ENCODE peak calls at places on chromosome 12, in eight cellular contexts. One of them, this sample, is unnamed.
A peak's percentile ranks its signal among the peaks of the same experiment; 100 is the strongest.

GRCh38 chr12:103348935-103349334 is 146.8 kb downstream of the C12orf42 start:
- DNase-seq in fibroblast of mammary gland: no peak
- DNase-seq in aorta: no peak
- DNase-seq in nephron progenitor cell: no peak
- DNase-seq in AG09319: no peak
- DNase-seq in IMR-90: no peak
- DNase-seq in RCC 7860: no peak
- DNase-seq in HFFc6: no peak
- DNase-seq in this sample: no peak

GRCh38 chr12:132021965-132022364 is 72.2 kb downstream of the EP400 start:
- DNase-seq in fibroblast of mammary gland: no peak
- DNase-seq in aorta: no peak
- DNase-seq in nephron progenitor cell: no peak
- DNase-seq in AG09319: no peak
- DNase-seq in IMR-90: no peak
- DNase-seq in RCC 7860: no peak
- DNase-seq in HFFc6: no peak
- DNase-seq in this sample: no peak

GRCh38 chr12:89160716-89161123 is 191.6 kb downstream of the DUSP6 start:
- DNase-seq in fibroblast of mammary gland: peak; percentile 93
- DNase-seq in aorta: peak; percentile 73
- DNase-seq in nephron progenitor cell: no peak
- DNase-seq in AG09319: peak; percentile 59
- DNase-seq in IMR-90: peak; percentile 88
- DNase-seq in RCC 7860: no peak
- DNase-seq in HFFc6: peak; percentile 88
- DNase-seq in this sample: peak; percentile 63

GRCh38 chr12:108634225-108634795 is 616 bp upstream of the SELPLG start:
- DNase-seq in fibroblast of mammary gland: no peak
- DNase-seq in aorta: peak; percentile 61
- DNase-seq in nephron progenitor cell: no peak
- DNase-seq in AG09319: no peak
- DNase-seq in IMR-90: no peak
- DNase-seq in RCC 7860: no peak
- DNase-seq in HFFc6: no peak
- DNase-seq in this sample: no peak

GRCh38 chr12:116628989-116629388 is 69.8 kb downstream of the MAP1LC3B2 start:
- DNase-seq in fibroblast of mammary gland: no peak
- DNase-seq in aorta: no peak
- DNase-seq in nephron progenitor cell: no peak
- DNase-seq in AG09319: no peak
- DNase-seq in IMR-90: no peak
- DNase-seq in RCC 7860: no peak
- DNase-seq in HFFc6: no peak
- DNase-seq in this sample: no peak

GRCh38 chr12:52147367-52147972 is 44.3 kb downstream of the KRT80 start:
- DNase-seq in fibroblast of mammary gland: peak; percentile 99
- DNase-seq in aorta: peak; percentile 96
- DNase-seq in nephron progenitor cell: no peak
- DNase-seq in AG09319: peak; percentile 97
- DNase-seq in IMR-90: peak; percentile 99
- DNase-seq in RCC 7860: peak; percentile 99
- DNase-seq in HFFc6: peak; percentile 99
- DNase-seq in this sample: peak; percentile 99

GRCh38 chr12:78121969-78122610 is 291.4 kb downstream of the NAV3 start:
- DNase-seq in fibroblast of mammary gland: peak; percentile 62
- DNase-seq in aorta: no peak
- DNase-seq in nephron progenitor cell: no peak
- DNase-seq in AG09319: no peak
- DNase-seq in IMR-90: peak; percentile 28
- DNase-seq in RCC 7860: no peak
- DNase-seq in HFFc6: no peak
- DNase-seq in this sample: no peak

GRCh38 chr12:123223241-123223668 is 9.7 kb downstream of the MPHOSPH9 start:
- DNase-seq in fibroblast of mammary gland: no peak
- DNase-seq in aorta: no peak
- DNase-seq in nephron progenitor cell: no peak
- DNase-seq in AG09319: no peak
- DNase-seq in IMR-90: no peak
- DNase-seq in RCC 7860: no peak
- DNase-seq in HFFc6: no peak
- DNase-seq in this sample: no peak

GRCh38 chr12:50925342-50925651 is 27.0 kb upstream of the HIGD1C start:
- DNase-seq in fibroblast of mammary gland: no peak
- DNase-seq in aorta: no peak
- DNase-seq in nephron progenitor cell: no peak
- DNase-seq in AG09319: no peak
- DNase-seq in IMR-90: no peak
- DNase-seq in RCC 7860: no peak
- DNase-seq in HFFc6: no peak
- DNase-seq in this sample: no peak

GRCh38 chr12:52976574-52977071 is 27.7 kb downstream of the KRT18 start:
- DNase-seq in fibroblast of mammary gland: no peak
- DNase-seq in aorta: no peak
- DNase-seq in nephron progenitor cell: peak; percentile 50
- DNase-seq in AG09319: no peak
- DNase-seq in IMR-90: peak; percentile 70
- DNase-seq in RCC 7860: no peak
- DNase-seq in HFFc6: peak; percentile 80
- DNase-seq in this sample: peak; percentile 42

GRCh38 chr12:11827096-11827841 is 177.8 kb downstream of the ETV6 start:
- DNase-seq in fibroblast of mammary gland: peak; percentile 34
- DNase-seq in aorta: peak; percentile 77
- DNase-seq in nephron progenitor cell: peak; percentile 38
- DNase-seq in AG09319: no peak
- DNase-seq in IMR-90: no peak
- DNase-seq in RCC 7860: no peak
- DNase-seq in HFFc6: peak; percentile 30
- DNase-seq in this sample: peak; percentile 61

GRCh38 chr12:1989111-1989510 is 15.1 kb downstream of the DCP1B start:
- DNase-seq in fibroblast of mammary gland: no peak
- DNase-seq in aorta: no peak
- DNase-seq in nephron progenitor cell: no peak
- DNase-seq in AG09319: no peak
- DNase-seq in IMR-90: no peak
- DNase-seq in RCC 7860: no peak
- DNase-seq in HFFc6: no peak
- DNase-seq in this sample: no peak

GRCh38 chr12:19003987-19004619 is 125.4 kb upstream of the PLEKHA5 start:
- DNase-seq in fibroblast of mammary gland: no peak
- DNase-seq in aorta: no peak
- DNase-seq in nephron progenitor cell: no peak
- DNase-seq in AG09319: no peak
- DNase-seq in IMR-90: no peak
- DNase-seq in RCC 7860: no peak
- DNase-seq in HFFc6: no peak
- DNase-seq in this sample: no peak

GRCh38 chr12:96431067-96431466 is 30.8 kb upstream of the CDK17 start:
- DNase-seq in fibroblast of mammary gland: no peak
- DNase-seq in aorta: no peak
- DNase-seq in nephron progenitor cell: no peak
- DNase-seq in AG09319: no peak
- DNase-seq in IMR-90: no peak
- DNase-seq in RCC 7860: peak; percentile 20
- DNase-seq in HFFc6: no peak
- DNase-seq in this sample: no peak

GRCh38 chr12:64181504-64182291 is 40.4 kb downstream of the KICS2 start:
- DNase-seq in fibroblast of mammary gland: peak; percentile 99
- DNase-seq in aorta: peak; percentile 50
- DNase-seq in nephron progenitor cell: peak; percentile 6
- DNase-seq in AG09319: peak; percentile 87
- DNase-seq in IMR-90: peak; percentile 99
- DNase-seq in RCC 7860: peak; percentile 99
- DNase-seq in HFFc6: peak; percentile 99
- DNase-seq in this sample: peak; percentile 86

GRCh38 chr12:106918746-106919145 is 37.0 kb upstream of the TMEM263 start:
- DNase-seq in fibroblast of mammary gland: peak; percentile 9
- DNase-seq in aorta: no peak
- DNase-seq in nephron progenitor cell: peak; percentile 24
- DNase-seq in AG09319: no peak
- DNase-seq in IMR-90: peak; percentile 8
- DNase-seq in RCC 7860: no peak
- DNase-seq in HFFc6: no peak
- DNase-seq in this sample: no peak

GRCh38 chr12:52615912-52616311 is 2.4 kb downstream of the KRT73 start:
- DNase-seq in fibroblast of mammary gland: no peak
- DNase-seq in aorta: no peak
- DNase-seq in nephron progenitor cell: no peak
- DNase-seq in AG09319: no peak
- DNase-seq in IMR-90: no peak
- DNase-seq in RCC 7860: no peak
- DNase-seq in HFFc6: no peak
- DNase-seq in this sample: no peak

GRCh38 chr12:85277900-85278597 is 2.0 kb upstream of the ALX1 start:
- DNase-seq in fibroblast of mammary gland: no peak
- DNase-seq in aorta: peak; percentile 24
- DNase-seq in nephron progenitor cell: no peak
- DNase-seq in AG09319: no peak
- DNase-seq in IMR-90: no peak
- DNase-seq in RCC 7860: no peak
- DNase-seq in HFFc6: no peak
- DNase-seq in this sample: no peak

GRCh38 chr12:56198836-56199235 is 9.6 kb upstream of the SMARCC2 start:
- DNase-seq in fibroblast of mammary gland: no peak
- DNase-seq in aorta: no peak
- DNase-seq in nephron progenitor cell: no peak
- DNase-seq in AG09319: no peak
- DNase-seq in IMR-90: peak; percentile 18
- DNase-seq in RCC 7860: no peak
- DNase-seq in HFFc6: peak; percentile 28
- DNase-seq in this sample: no peak

GRCh38 chr12:47744005-47744651 is 14.6 kb downstream of the RAPGEF3 start:
- DNase-seq in fibroblast of mammary gland: no peak
- DNase-seq in aorta: no peak
- DNase-seq in nephron progenitor cell: no peak
- DNase-seq in AG09319: no peak
- DNase-seq in IMR-90: no peak
- DNase-seq in RCC 7860: peak; percentile 20
- DNase-seq in HFFc6: no peak
- DNase-seq in this sample: no peak

GRCh38 chr12:40238221-40238902 is 13.6 kb downstream of the LRRK2 start:
- DNase-seq in fibroblast of mammary gland: peak; percentile 21
- DNase-seq in aorta: no peak
- DNase-seq in nephron progenitor cell: no peak
- DNase-seq in AG09319: peak; percentile 8
- DNase-seq in IMR-90: no peak
- DNase-seq in RCC 7860: no peak
- DNase-seq in HFFc6: no peak
- DNase-seq in this sample: no peak

GRCh38 chr12:102419094-102419764 is 61.1 kb downstream of the IGF1 start:
- DNase-seq in fibroblast of mammary gland: no peak
- DNase-seq in aorta: peak; percentile 25
- DNase-seq in nephron progenitor cell: no peak
- DNase-seq in AG09319: no peak
- DNase-seq in IMR-90: no peak
- DNase-seq in RCC 7860: no peak
- DNase-seq in HFFc6: no peak
- DNase-seq in this sample: no peak

GRCh38 chr12:45644521-45644920 is 85.0 kb upstream of the ARID2 start:
- DNase-seq in fibroblast of mammary gland: peak; percentile 66
- DNase-seq in aorta: no peak
- DNase-seq in nephron progenitor cell: no peak
- DNase-seq in AG09319: no peak
- DNase-seq in IMR-90: peak; percentile 71
- DNase-seq in RCC 7860: no peak
- DNase-seq in HFFc6: peak; percentile 3
- DNase-seq in this sample: peak; percentile 26

This sample was measured in AG20443.